ENCODE peak calls at places on chromosome 17, in nine cellular contexts. F is NCI-H1105 treated with DMSO at 0.1 percent for 48 hours, P is NCI-H1048, S is amniotic epithelial cell, U is spleen, J is mammary epithelial cell, G is T-helper 1 cell, D is natural killer cell, I is iris pigment epithelial cell. R is an unnamed sample.

GRCh38 chr17:74305865-74306654 is 20.0 kb upstream of the KIF19 start:
- DNase-seq in F (no peak), P (no peak), S (no peak), U (no peak), J (no peak), G (no peak), D (no peak), I (no peak), R (no peak)

GRCh38 chr17:7354262-7354781 is 634 bp upstream of the TMEM95 start:
- DNase-seq in F (peak), P (no peak), S (peak), U (no peak), J (peak), G (no peak), D (no peak), I (peak), R (no peak)

GRCh38 chr17:337866-338265 is 14.7 kb downstream of the RPH3AL start:
- DNase-seq in F (no peak), P (no peak), S (no peak), U (peak), J (no peak), G (no peak), D (no peak), I (no peak), R (no peak)

GRCh38 chr17:75270966-75271232 is at the start of gene MIF4GD:
- DNase-seq in F (no peak), P (peak), S (peak), U (no peak), J (no peak), G (no peak), D (no peak), I (peak), R (no peak)

GRCh38 chr17:68248886-68249872 is 1.3 kb downstream of the AMZ2 start:
- DNase-seq in F (no peak), P (no peak), S (no peak), U (no peak), J (no peak), G (no peak), D (no peak), I (no peak), R (no peak)

GRCh38 chr17:76735586-76736348 is 1.4 kb downstream of the SRSF2 start:
- DNase-seq in F (no peak), P (no peak), S (no peak), U (no peak), J (no peak), G (no peak), D (no peak), I (no peak), R (no peak)

GRCh38 chr17:20202141-20202574 is 193.0 kb downstream of the SPECC1 start:
- DNase-seq in F (no peak), P (no peak), S (no peak), U (no peak), J (no peak), G (no peak), D (no peak), I (no peak), R (no peak)

GRCh38 chr17:63126607-63127006 is 160.6 kb downstream of the TANC2 start:
- DNase-seq in F (no peak), P (no peak), S (no peak), U (no peak), J (no peak), G (no peak), D (no peak), I (peak), R (no peak)

R was measured in cerebellar nuclear complex.